ENCODE peak calls at places on chromosomes 7 and 10, in four cellular contexts. One of them, this sample, is unnamed.
A peak's percentile ranks its signal among the peaks of the same experiment; 100 is the strongest.

GRCh38 chr7:150367677-150368097 is 935 bp upstream of the REPIN1 start:
- DNase-seq in HepG2: no peak
- DNase-seq in GM12891: no peak
- DNase-seq in H1: no peak
- DNase-seq in this sample: no peak

GRCh38 chr7:11648980-11649379 is 183.0 kb downstream of the THSD7A start:
- DNase-seq in GM12891: no peak
- DNase-seq in HepG2: no peak
- DNase-seq in H1: no peak
- DNase-seq in this sample: no peak

GRCh38 chr7:26385240-26385639 is 93.6 kb downstream of the SNX10 start:
- DNase-seq in HepG2: no peak
- DNase-seq in GM12891: no peak
- DNase-seq in H1: no peak
- DNase-seq in this sample: no peak

GRCh38 chr10:102764340-102765257 is 20.9 kb downstream of the WBP1L start:
- DNase-seq in H1: no peak
- DNase-seq in GM12891: no peak
- DNase-seq in HepG2: no peak
- DNase-seq in this sample: no peak

GRCh38 chr7:141409911-141410329 is 141.3 kb upstream of the AGK start:
- DNase-seq in HepG2: no peak
- DNase-seq in GM12891: no peak
- DNase-seq in H1: no peak
- DNase-seq in this sample: no peak

GRCh38 chr10:59283456-59284082 is 78.8 kb downstream of the FAM13C start:
- DNase-seq in HepG2: no peak
- DNase-seq in H1: no peak
- DNase-seq in GM12891: no peak
- DNase-seq in this sample: no peak

GRCh38 chr10:29957887-29958330 is 101.5 kb downstream of the JCAD start:
- DNase-seq in H1: no peak
- DNase-seq in HepG2: no peak
- DNase-seq in GM12891: no peak
- DNase-seq in this sample: no peak

GRCh38 chr7:2806571-2806970 is 37.5 kb downstream of the GNA12 start:
- DNase-seq in H1: no peak
- DNase-seq in GM12891: no peak
- DNase-seq in HepG2: no peak
- DNase-seq in this sample: no peak

GRCh38 chr10:110762109-110762848 is 109.4 kb upstream of the PDCD4 start:
- DNase-seq in GM12891: no peak
- DNase-seq in H1: no peak
- DNase-seq in HepG2: no peak
- DNase-seq in this sample: no peak

GRCh38 chr10:89147256-89147655 is 59.9 kb downstream of the CH25H start:
- DNase-seq in GM12891: no peak
- DNase-seq in HepG2: no peak
- DNase-seq in H1: no peak
- DNase-seq in this sample: no peak

GRCh38 chr10:121974535-121975294 is at the start of gene NSMCE4A:
- DNase-seq in HepG2: peak; percentile 60
- DNase-seq in H1: peak; percentile 43
- DNase-seq in GM12891: peak; percentile 89
- DNase-seq in this sample: peak; percentile 87

GRCh38 chr7:77786741-77787140 is 11.5 kb downstream of the TMEM60 start:
- DNase-seq in H1: no peak
- DNase-seq in HepG2: no peak
- DNase-seq in GM12891: no peak
- DNase-seq in this sample: no peak

GRCh38 chr10:31578181-31578852 is 259.3 kb downstream of the ZEB1 start:
- DNase-seq in H1: no peak
- DNase-seq in GM12891: no peak
- DNase-seq in HepG2: no peak
- DNase-seq in this sample: no peak

GRCh38 chr7:155358066-155358947 is 60.6 kb downstream of the INSIG1 start:
- DNase-seq in HepG2: no peak
- DNase-seq in H1: no peak
- DNase-seq in GM12891: no peak
- DNase-seq in this sample: no peak

GRCh38 chr10:31099664-31100063 is 68.0 kb upstream of the ZNF438 start:
- DNase-seq in GM12891: no peak
- DNase-seq in H1: peak; percentile 9
- DNase-seq in HepG2: peak; percentile 6
- DNase-seq in this sample: no peak

GRCh38 chr10:75247797-75248196 is 12.0 kb upstream of the COMTD1 start:
- DNase-seq in H1: no peak
- DNase-seq in HepG2: no peak
- DNase-seq in GM12891: no peak
- DNase-seq in this sample: no peak

GRCh38 chr7:16167531-16167930 is 253.8 kb downstream of the CRPPA start:
- DNase-seq in H1: no peak
- DNase-seq in HepG2: no peak
- DNase-seq in GM12891: no peak
- DNase-seq in this sample: no peak

GRCh38 chr10:86725980-86726976 is 30.1 kb upstream of the BMPR1A start:
- DNase-seq in H1: no peak
- DNase-seq in HepG2: no peak
- DNase-seq in GM12891: no peak
- DNase-seq in this sample: no peak

GRCh38 chr7:21193895-21194294 is 234.0 kb upstream of the SP4 start:
- DNase-seq in H1: no peak
- DNase-seq in GM12891: no peak
- DNase-seq in HepG2: no peak
- DNase-seq in this sample: no peak

GRCh38 chr10:126955396-126955795 is 50.2 kb downstream of the DOCK1 start:
- DNase-seq in GM12891: no peak
- DNase-seq in HepG2: no peak
- DNase-seq in H1: no peak
- DNase-seq in this sample: no peak

GRCh38 chr7:70770154-70770553 is 361.8 kb upstream of the GALNT17 start:
- DNase-seq in H1: no peak
- DNase-seq in HepG2: no peak
- DNase-seq in GM12891: no peak
- DNase-seq in this sample: no peak

GRCh38 chr7:45160374-45160773 is 2.8 kb downstream of the RAMP3 start:
- DNase-seq in H1: no peak
- DNase-seq in GM12891: peak; percentile 48
- DNase-seq in HepG2: no peak
- DNase-seq in this sample: peak; percentile 61

GRCh38 chr10:121449457-121450045 is 148.7 kb downstream of the FGFR2 start:
- DNase-seq in HepG2: no peak
- DNase-seq in H1: no peak
- DNase-seq in GM12891: no peak
- DNase-seq in this sample: no peak

GRCh38 chr7:85111761-85112160 is 75.1 kb downstream of the SEMA3D start:
- DNase-seq in GM12891: no peak
- DNase-seq in HepG2: no peak
- DNase-seq in H1: no peak
- DNase-seq in this sample: no peak

GRCh38 chr7:4134631-4135030 is 547.5 kb upstream of the FOXK1 start:
- DNase-seq in GM12891: no peak
- DNase-seq in H1: no peak
- DNase-seq in HepG2: peak; percentile 8
- DNase-seq in this sample: no peak

GRCh38 chr7:102079140-102080002 is 207.3 kb upstream of the SH2B2 start:
- DNase-seq in HepG2: peak; percentile 10
- DNase-seq in GM12891: no peak
- DNase-seq in H1: no peak
- DNase-seq in this sample: no peak

GRCh38 chr10:68598978-68599753 is 39.0 kb downstream of the TET1 start:
- DNase-seq in GM12891: no peak
- DNase-seq in H1: no peak
- DNase-seq in HepG2: peak; percentile 56
- DNase-seq in this sample: no peak

GRCh38 chr7:128701062-128701785 is 29.1 kb downstream of the GARIN1A start:
- DNase-seq in H1: no peak
- DNase-seq in GM12891: no peak
- DNase-seq in HepG2: no peak
- DNase-seq in this sample: no peak

DNA sequence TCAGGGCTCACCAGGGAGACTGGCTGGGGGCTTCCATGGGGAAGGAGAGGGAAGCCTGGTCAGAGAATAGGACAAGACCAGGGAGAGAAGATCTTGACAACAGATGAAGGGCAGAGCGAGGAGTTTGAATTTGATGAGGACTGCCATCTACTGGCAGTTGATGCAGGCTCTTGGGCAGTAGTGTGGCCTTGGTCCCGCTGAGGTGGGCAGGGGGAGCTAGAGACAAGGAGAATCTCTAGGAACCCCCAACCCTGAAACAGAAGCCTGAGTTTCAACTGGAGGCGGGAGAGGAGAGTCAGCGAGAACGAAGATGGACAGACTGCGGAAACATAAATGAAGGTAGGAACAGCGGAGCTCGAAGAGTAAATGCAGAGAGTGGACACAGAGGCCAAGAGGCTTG is 81.0 kb downstream of the PPP1R3C start:
- DNase-seq in GM12891: no peak
- DNase-seq in HepG2: peak; percentile 50
- DNase-seq in H1: peak; percentile 66
- DNase-seq in this sample: no peak
- TF ChIP-seq TAF1 in GM12891: no peak
- TF ChIP-seq TAF1 in HepG2: no peak
- TF ChIP-seq TAF1 in H1: no peak
- TF ChIP-seq TAF1 in this sample: no peak

GRCh38 chr7:30148951-30149459 is 14.2 kb downstream of the MTURN start:
- DNase-seq in HepG2: no peak
- DNase-seq in H1: no peak
- DNase-seq in GM12891: no peak
- DNase-seq in this sample: no peak
- TF ChIP-seq POLR2AphosphoS5 in HepG2: no peak
- TF ChIP-seq POLR2AphosphoS5 in H1: no peak
- TF ChIP-seq POLR2AphosphoS5 in GM12891: no peak
- TF ChIP-seq POLR2AphosphoS5 in this sample: no peak

DNA sequence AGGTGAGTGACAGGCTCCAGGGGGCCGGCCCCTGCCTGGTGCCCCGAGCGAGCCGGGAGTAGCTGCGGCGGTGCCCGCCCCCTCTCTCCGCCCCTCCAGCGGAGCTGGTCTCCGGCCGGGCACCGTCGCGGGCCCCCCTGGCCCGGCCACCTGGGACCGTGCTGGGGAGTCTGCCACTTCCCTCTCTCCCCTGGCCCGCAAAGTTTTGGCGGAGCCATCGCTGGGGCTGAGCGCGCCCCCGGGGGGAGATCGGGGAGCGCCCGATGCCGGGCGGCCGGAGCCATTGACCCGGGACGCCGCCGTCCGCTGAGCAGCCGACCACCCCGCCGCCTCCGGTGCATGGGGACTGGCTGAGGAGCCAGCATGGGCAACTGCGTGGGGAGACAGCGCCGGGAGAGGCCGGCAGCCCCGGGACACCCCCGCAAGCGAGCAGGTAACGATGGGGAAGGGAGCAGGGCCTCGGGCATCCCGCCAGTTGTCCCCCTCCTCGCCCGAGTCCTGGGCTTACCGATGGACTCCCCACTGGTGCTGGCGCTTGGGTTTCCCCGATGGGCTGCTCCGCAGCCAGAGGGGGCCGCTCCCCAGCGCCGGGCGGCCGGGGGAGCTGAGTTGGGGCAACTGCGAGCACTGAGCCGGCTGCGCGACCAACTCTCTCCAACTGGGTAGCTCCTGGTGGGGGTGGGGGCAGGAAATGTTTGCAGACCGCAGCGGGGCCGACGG is at the start of gene UBTD1:
- DNase-seq in H1: no peak
- DNase-seq in HepG2: peak; percentile 19
- DNase-seq in GM12891: no peak
- DNase-seq in this sample: no peak
- TF ChIP-seq POLR2A in H1: no peak
- TF ChIP-seq POLR2A in HepG2: no peak
- TF ChIP-seq POLR2A in GM12891: no peak
- TF ChIP-seq POLR2A in this sample: no peak

DNA sequence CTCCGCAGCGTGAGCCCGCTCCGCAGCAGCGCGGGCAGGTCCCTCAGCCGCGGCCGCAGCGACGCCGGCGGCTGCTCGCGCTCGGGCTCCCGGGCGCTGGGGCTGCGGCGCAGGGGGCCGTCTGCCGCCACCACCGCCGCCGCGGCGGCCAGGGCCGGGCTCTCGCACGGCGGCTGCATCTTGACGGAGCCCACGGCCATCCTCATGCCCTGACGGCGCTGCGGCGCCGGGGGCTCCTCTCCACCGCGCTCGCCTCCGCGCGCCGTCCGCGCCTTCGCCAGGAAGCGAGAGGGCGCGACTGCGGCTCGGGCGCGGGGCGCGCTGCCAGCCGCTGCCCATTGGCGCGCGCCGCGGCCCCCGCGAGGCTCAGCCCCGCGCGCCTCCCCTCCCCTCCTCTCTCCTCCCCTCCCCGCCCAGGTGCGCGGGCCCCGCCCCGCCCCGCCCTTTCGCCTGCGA is at the start of gene RAPGEF5:
- DNase-seq in GM12891: peak; percentile 67
- DNase-seq in HepG2: no peak
- DNase-seq in H1: no peak
- DNase-seq in this sample: peak; percentile 65
- TF ChIP-seq TAF1 in GM12891: no peak
- TF ChIP-seq TAF1 in HepG2: no peak
- TF ChIP-seq TAF1 in H1: no peak
- TF ChIP-seq TAF1 in this sample: no peak

GRCh38 chr10:22792161-22792560 is 77.8 kb upstream of the PIP4K2A start:
- DNase-seq in HepG2: no peak
- DNase-seq in GM12891: no peak
- DNase-seq in H1: no peak
- DNase-seq in this sample: no peak

GRCh38 chr10:22795546-22795945 is 81.2 kb upstream of the PIP4K2A start:
- DNase-seq in H1: no peak
- DNase-seq in HepG2: no peak
- DNase-seq in GM12891: no peak
- DNase-seq in this sample: no peak

DNA sequence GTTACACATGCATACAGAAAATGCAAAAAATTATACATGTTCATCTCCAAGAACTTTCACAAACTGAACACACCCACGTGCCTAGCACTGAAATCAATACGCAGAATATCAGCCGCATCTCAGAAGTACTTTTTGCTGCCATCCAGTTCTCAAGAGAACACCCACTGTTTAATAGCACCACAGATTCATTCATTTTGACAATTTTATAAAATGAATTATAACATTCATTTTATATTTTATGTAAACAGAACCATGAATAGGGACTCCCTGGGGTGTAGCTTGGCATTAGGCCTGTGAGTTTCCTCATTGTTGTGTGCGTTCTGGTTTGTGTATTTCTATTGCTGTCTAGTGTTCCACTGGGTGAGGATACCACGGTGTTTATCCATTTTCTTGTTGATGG is 77.3 kb upstream of the PIP4K2A start:
- DNase-seq in H1: no peak
- DNase-seq in HepG2: no peak
- DNase-seq in GM12891: no peak
- DNase-seq in this sample: no peak
- TF ChIP-seq POLR2AphosphoS5 in H1: no peak
- TF ChIP-seq POLR2AphosphoS5 in HepG2: no peak
- TF ChIP-seq POLR2AphosphoS5 in GM12891: no peak
- TF ChIP-seq POLR2AphosphoS5 in this sample: no peak

DNA sequence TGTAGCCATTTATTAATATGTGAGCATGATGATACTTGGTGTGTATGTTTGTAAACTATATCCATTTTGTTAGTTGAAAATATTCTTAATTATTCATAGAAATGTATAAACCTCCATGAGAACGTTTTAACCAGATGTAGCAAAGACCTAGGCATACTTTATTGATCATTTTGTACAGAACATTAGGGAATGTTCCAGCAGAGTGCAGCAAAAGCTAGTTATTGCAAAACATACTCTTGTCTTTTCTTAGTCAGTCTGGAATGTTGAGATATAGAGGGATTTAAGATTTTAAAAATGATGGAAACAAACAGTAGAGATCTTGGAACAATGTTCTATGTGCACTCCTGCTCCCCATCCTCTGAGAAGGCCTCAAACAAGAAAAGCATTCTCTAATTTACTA is 292.0 kb downstream of the BBS9 start:
- DNase-seq in HepG2: no peak
- DNase-seq in H1: no peak
- DNase-seq in GM12891: no peak
- DNase-seq in this sample: no peak
- TF ChIP-seq POLR2A in HepG2: no peak
- TF ChIP-seq POLR2A in H1: no peak
- TF ChIP-seq POLR2A in GM12891: no peak
- TF ChIP-seq POLR2A in this sample: no peak

This sample was measured in GM12892.